ENCODE peak calls at places on chromosomes 2 and 18, in eight cellular contexts. One of them, this sample, is unnamed.

GRCh38 chr2:108776475-108776874 is 10.1 kb upstream of the CCDC138 start:
- DNase-seq in osteocyte: no peak
- DNase-seq in CD8-positive, alpha-beta T cell: no peak
- DNase-seq in A673: no peak
- DNase-seq in HCT116: no peak
- DNase-seq in hepatocyte: no peak
- DNase-seq in dorsolateral prefrontal cortex: no peak
- DNase-seq in adrenal gland: no peak
- DNase-seq in this sample: no peak

GRCh38 chr2:12363569-12363968 is 353.2 kb upstream of the TRIB2 start:
- DNase-seq in osteocyte: no peak
- DNase-seq in CD8-positive, alpha-beta T cell: no peak
- DNase-seq in A673: peak
- DNase-seq in HCT116: no peak
- DNase-seq in hepatocyte: no peak
- DNase-seq in dorsolateral prefrontal cortex: no peak
- DNase-seq in adrenal gland: no peak
- DNase-seq in this sample: no peak

GRCh38 chr18:4318311-4318710 is 136.8 kb downstream of the DLGAP1 start:
- DNase-seq in osteocyte: no peak
- DNase-seq in CD8-positive, alpha-beta T cell: no peak
- DNase-seq in A673: no peak
- DNase-seq in HCT116: no peak
- DNase-seq in hepatocyte: no peak
- DNase-seq in dorsolateral prefrontal cortex: no peak
- DNase-seq in adrenal gland: no peak
- DNase-seq in this sample: no peak

GRCh38 chr18:57497372-57498294 is 62.5 kb downstream of the ONECUT2 start:
- DNase-seq in osteocyte: no peak
- DNase-seq in CD8-positive, alpha-beta T cell: no peak
- DNase-seq in A673: no peak
- DNase-seq in HCT116: no peak
- DNase-seq in hepatocyte: peak
- DNase-seq in dorsolateral prefrontal cortex: no peak
- DNase-seq in adrenal gland: no peak
- DNase-seq in this sample: peak

GRCh38 chr18:79862562-79862961 is 64.8 kb downstream of the KCNG2 start:
- DNase-seq in osteocyte: no peak
- DNase-seq in CD8-positive, alpha-beta T cell: no peak
- DNase-seq in A673: no peak
- DNase-seq in HCT116: no peak
- DNase-seq in hepatocyte: no peak
- DNase-seq in dorsolateral prefrontal cortex: no peak
- DNase-seq in adrenal gland: peak
- DNase-seq in this sample: no peak

GRCh38 chr18:73674466-73674865 is 473.2 kb downstream of the FBXO15 start:
- DNase-seq in osteocyte: no peak
- DNase-seq in CD8-positive, alpha-beta T cell: no peak
- DNase-seq in A673: no peak
- DNase-seq in HCT116: no peak
- DNase-seq in hepatocyte: no peak
- DNase-seq in dorsolateral prefrontal cortex: no peak
- DNase-seq in adrenal gland: no peak
- DNase-seq in this sample: no peak

GRCh38 chr2:56012216-56012615 is 88.6 kb upstream of the EFEMP1 start:
- DNase-seq in osteocyte: no peak
- DNase-seq in CD8-positive, alpha-beta T cell: no peak
- DNase-seq in A673: no peak
- DNase-seq in HCT116: no peak
- DNase-seq in hepatocyte: no peak
- DNase-seq in dorsolateral prefrontal cortex: no peak
- DNase-seq in adrenal gland: no peak
- DNase-seq in this sample: no peak

GRCh38 chr18:79863946-79864725 is 66.4 kb downstream of the KCNG2 start:
- DNase-seq in osteocyte: peak
- DNase-seq in CD8-positive, alpha-beta T cell: no peak
- DNase-seq in A673: no peak
- DNase-seq in HCT116: no peak
- DNase-seq in hepatocyte: no peak
- DNase-seq in dorsolateral prefrontal cortex: peak
- DNase-seq in adrenal gland: peak
- DNase-seq in this sample: no peak

GRCh38 chr2:381181-381580 is 93.3 kb upstream of the ALKAL2 start:
- DNase-seq in osteocyte: peak
- DNase-seq in CD8-positive, alpha-beta T cell: no peak
- DNase-seq in A673: no peak
- DNase-seq in HCT116: no peak
- DNase-seq in hepatocyte: no peak
- DNase-seq in dorsolateral prefrontal cortex: no peak
- DNase-seq in adrenal gland: no peak
- DNase-seq in this sample: no peak

GRCh38 chr2:215028231-215028630 is 110.2 kb downstream of the ABCA12 start:
- DNase-seq in osteocyte: no peak
- DNase-seq in CD8-positive, alpha-beta T cell: no peak
- DNase-seq in A673: no peak
- DNase-seq in HCT116: no peak
- DNase-seq in hepatocyte: no peak
- DNase-seq in dorsolateral prefrontal cortex: no peak
- DNase-seq in adrenal gland: no peak
- DNase-seq in this sample: peak

GRCh38 chr2:159976527-159977163 is 85.8 kb downstream of the PLA2R1 start:
- DNase-seq in osteocyte: no peak
- DNase-seq in CD8-positive, alpha-beta T cell: no peak
- DNase-seq in A673: no peak
- DNase-seq in HCT116: no peak
- DNase-seq in hepatocyte: no peak
- DNase-seq in dorsolateral prefrontal cortex: no peak
- DNase-seq in adrenal gland: no peak
- DNase-seq in this sample: no peak

GRCh38 chr2:240620859-240621258 is 4.4 kb upstream of the GPR35 start:
- DNase-seq in osteocyte: no peak
- DNase-seq in CD8-positive, alpha-beta T cell: no peak
- DNase-seq in A673: no peak
- DNase-seq in HCT116: no peak
- DNase-seq in hepatocyte: no peak
- DNase-seq in dorsolateral prefrontal cortex: peak
- DNase-seq in adrenal gland: no peak
- DNase-seq in this sample: no peak

GRCh38 chr2:28645553-28645952 is 106.1 kb upstream of the PPP1CB start:
- DNase-seq in osteocyte: no peak
- DNase-seq in CD8-positive, alpha-beta T cell: no peak
- DNase-seq in A673: no peak
- DNase-seq in HCT116: no peak
- DNase-seq in hepatocyte: no peak
- DNase-seq in dorsolateral prefrontal cortex: no peak
- DNase-seq in adrenal gland: no peak
- DNase-seq in this sample: no peak

GRCh38 chr2:237702439-237703397 is 75.3 kb downstream of the LRRFIP1 start:
- DNase-seq in osteocyte: no peak
- DNase-seq in CD8-positive, alpha-beta T cell: peak
- DNase-seq in A673: peak
- DNase-seq in HCT116: no peak
- DNase-seq in hepatocyte: peak
- DNase-seq in dorsolateral prefrontal cortex: no peak
- DNase-seq in adrenal gland: peak
- DNase-seq in this sample: no peak

GRCh38 chr2:226701052-226701451 is 98.6 kb downstream of the IRS1 start:
- DNase-seq in osteocyte: no peak
- DNase-seq in CD8-positive, alpha-beta T cell: no peak
- DNase-seq in A673: no peak
- DNase-seq in HCT116: no peak
- DNase-seq in hepatocyte: peak
- DNase-seq in dorsolateral prefrontal cortex: no peak
- DNase-seq in adrenal gland: no peak
- DNase-seq in this sample: no peak

GRCh38 chr2:226698671-226699070 is 100.9 kb downstream of the IRS1 start:
- DNase-seq in osteocyte: no peak
- DNase-seq in CD8-positive, alpha-beta T cell: no peak
- DNase-seq in A673: no peak
- DNase-seq in HCT116: no peak
- DNase-seq in hepatocyte: no peak
- DNase-seq in dorsolateral prefrontal cortex: no peak
- DNase-seq in adrenal gland: no peak
- DNase-seq in this sample: no peak

GRCh38 chr2:226694910-226695309 is 104.7 kb downstream of the IRS1 start:
- DNase-seq in osteocyte: no peak
- DNase-seq in CD8-positive, alpha-beta T cell: no peak
- DNase-seq in A673: no peak
- DNase-seq in HCT116: no peak
- DNase-seq in hepatocyte: no peak
- DNase-seq in dorsolateral prefrontal cortex: no peak
- DNase-seq in adrenal gland: no peak
- DNase-seq in this sample: no peak

GRCh38 chr2:226703501-226703900 is 96.1 kb downstream of the IRS1 start:
- DNase-seq in osteocyte: no peak
- DNase-seq in CD8-positive, alpha-beta T cell: no peak
- DNase-seq in A673: no peak
- DNase-seq in HCT116: no peak
- DNase-seq in hepatocyte: no peak
- DNase-seq in dorsolateral prefrontal cortex: no peak
- DNase-seq in adrenal gland: no peak
- DNase-seq in this sample: no peak

GRCh38 chr2:226699321-226699720 is 100.3 kb downstream of the IRS1 start:
- DNase-seq in osteocyte: no peak
- DNase-seq in CD8-positive, alpha-beta T cell: no peak
- DNase-seq in A673: peak
- DNase-seq in HCT116: no peak
- DNase-seq in hepatocyte: peak
- DNase-seq in dorsolateral prefrontal cortex: no peak
- DNase-seq in adrenal gland: peak
- DNase-seq in this sample: no peak
- TF ChIP-seq CTCF in osteocyte: no peak
- TF ChIP-seq CTCF in CD8-positive, alpha-beta T cell: no peak
- TF ChIP-seq CTCF in A673: no peak
- TF ChIP-seq CTCF in HCT116: no peak
- TF ChIP-seq CTCF in hepatocyte: no peak
- TF ChIP-seq CTCF in dorsolateral prefrontal cortex: no peak
- TF ChIP-seq CTCF in adrenal gland: no peak
- TF ChIP-seq CTCF in this sample: no peak

DNA sequence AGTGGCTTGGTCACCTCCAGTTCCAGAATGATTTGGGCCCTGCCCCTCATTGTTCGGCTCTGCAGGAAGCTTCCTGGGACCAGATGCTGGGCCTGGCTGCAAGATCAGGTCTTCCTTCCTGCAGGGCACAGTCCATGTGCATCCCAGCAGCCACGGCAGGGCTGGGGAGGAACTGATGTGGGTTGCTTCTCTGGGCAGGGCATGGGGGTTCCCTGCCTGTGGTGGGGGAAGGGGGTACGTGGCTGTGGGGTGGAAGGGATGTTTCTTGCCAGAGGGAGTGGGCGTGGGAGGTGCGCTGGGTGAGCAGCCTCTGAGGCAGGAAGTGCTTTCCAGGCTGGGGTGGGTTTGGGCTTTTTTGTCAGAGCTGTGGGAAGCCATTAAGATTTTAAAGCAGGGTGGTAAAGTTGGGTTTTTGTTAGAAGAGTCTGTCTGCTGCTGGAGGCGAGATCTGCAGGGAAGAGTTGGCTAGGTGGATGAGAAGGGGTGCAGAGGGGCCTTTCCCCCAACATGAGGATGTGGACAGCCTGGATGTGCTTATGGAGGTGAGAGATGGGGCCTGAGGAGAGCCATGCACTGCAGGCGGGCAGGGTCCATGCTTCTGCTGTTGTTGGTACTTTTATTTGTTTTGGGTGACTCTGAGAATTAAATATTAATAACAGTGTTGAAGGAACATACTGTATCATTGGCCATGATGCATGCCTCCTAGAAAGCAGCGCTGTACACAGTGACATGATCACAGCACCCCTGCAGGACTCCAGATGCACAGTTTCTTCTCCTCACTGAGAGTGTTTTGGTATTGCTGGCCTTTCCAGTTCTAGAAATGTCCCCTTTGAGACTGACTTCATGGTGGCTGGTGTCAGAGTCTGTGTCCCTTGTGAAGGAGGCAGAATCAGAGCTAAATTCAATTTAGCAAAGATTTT is 45.3 kb downstream of the DGKD start:
- DNase-seq in osteocyte: no peak
- DNase-seq in CD8-positive, alpha-beta T cell: peak
- DNase-seq in A673: peak
- DNase-seq in HCT116: no peak
- DNase-seq in hepatocyte: no peak
- DNase-seq in dorsolateral prefrontal cortex: no peak
- DNase-seq in adrenal gland: no peak
- DNase-seq in this sample: no peak
- TF ChIP-seq CTCF in osteocyte: no peak
- TF ChIP-seq CTCF in CD8-positive, alpha-beta T cell: no peak
- TF ChIP-seq CTCF in A673: peak
- TF ChIP-seq CTCF in HCT116: no peak
- TF ChIP-seq CTCF in hepatocyte: no peak
- TF ChIP-seq CTCF in dorsolateral prefrontal cortex: no peak
- TF ChIP-seq CTCF in adrenal gland: no peak
- TF ChIP-seq CTCF in this sample: no peak

GRCh38 chr2:74690571-74690970 is 36.5 kb downstream of the SEMA4F start:
- DNase-seq in osteocyte: no peak
- DNase-seq in CD8-positive, alpha-beta T cell: no peak
- DNase-seq in A673: peak
- DNase-seq in HCT116: peak
- DNase-seq in hepatocyte: peak
- DNase-seq in dorsolateral prefrontal cortex: no peak
- DNase-seq in adrenal gland: no peak
- DNase-seq in this sample: peak
- TF ChIP-seq CTCF in osteocyte: peak
- TF ChIP-seq CTCF in CD8-positive, alpha-beta T cell: peak
- TF ChIP-seq CTCF in A673: peak
- TF ChIP-seq CTCF in HCT116: peak
- TF ChIP-seq CTCF in hepatocyte: peak
- TF ChIP-seq CTCF in dorsolateral prefrontal cortex: peak
- TF ChIP-seq CTCF in adrenal gland: peak
- TF ChIP-seq CTCF in this sample: peak

DNA sequence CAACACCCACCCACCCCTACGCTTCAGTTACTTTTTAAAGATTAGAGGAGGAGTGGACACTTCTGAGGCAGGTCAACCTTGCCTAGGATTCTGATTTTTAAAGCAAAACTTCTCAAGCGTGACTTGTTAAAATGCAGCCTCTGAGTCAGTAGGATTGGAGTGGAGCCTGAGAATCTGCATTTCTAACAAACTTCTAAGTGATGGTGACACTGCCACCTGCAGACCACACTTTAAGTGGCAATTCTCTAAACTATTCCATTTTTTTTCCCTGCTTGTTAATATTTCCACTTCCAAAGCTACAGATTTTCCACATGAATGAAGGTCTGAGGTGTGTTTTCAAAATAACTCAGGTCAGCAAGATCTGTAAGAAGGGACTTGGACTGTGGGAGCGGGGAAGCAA is 171.1 kb upstream of the CCDC150 start:
- DNase-seq in osteocyte: no peak
- DNase-seq in CD8-positive, alpha-beta T cell: no peak
- DNase-seq in A673: no peak
- DNase-seq in HCT116: peak
- DNase-seq in hepatocyte: no peak
- DNase-seq in dorsolateral prefrontal cortex: no peak
- DNase-seq in adrenal gland: no peak
- DNase-seq in this sample: no peak
- TF ChIP-seq CTCF in osteocyte: peak
- TF ChIP-seq CTCF in CD8-positive, alpha-beta T cell: no peak
- TF ChIP-seq CTCF in A673: peak
- TF ChIP-seq CTCF in HCT116: peak
- TF ChIP-seq CTCF in hepatocyte: peak
- TF ChIP-seq CTCF in dorsolateral prefrontal cortex: no peak
- TF ChIP-seq CTCF in adrenal gland: no peak
- TF ChIP-seq CTCF in this sample: no peak

GRCh38 chr2:66445076-66445724 is 10.3 kb downstream of the MEIS1 start:
- DNase-seq in osteocyte: no peak
- DNase-seq in CD8-positive, alpha-beta T cell: no peak
- DNase-seq in A673: no peak
- DNase-seq in HCT116: no peak
- DNase-seq in hepatocyte: peak
- DNase-seq in dorsolateral prefrontal cortex: no peak
- DNase-seq in adrenal gland: peak
- DNase-seq in this sample: no peak
- TF ChIP-seq CTCF in osteocyte: no peak
- TF ChIP-seq CTCF in CD8-positive, alpha-beta T cell: no peak
- TF ChIP-seq CTCF in A673: no peak
- TF ChIP-seq CTCF in HCT116: no peak
- TF ChIP-seq CTCF in hepatocyte: peak
- TF ChIP-seq CTCF in dorsolateral prefrontal cortex: no peak
- TF ChIP-seq CTCF in adrenal gland: peak
- TF ChIP-seq CTCF in this sample: no peak